ENCODE peak calls at places on chromosomes 13 and 19, in five cellular contexts. U is endothelial cell of umbilical vein, F is neural progenitor cell, B is fibroblast of lung, C is HepG2. I is an unnamed sample. For H3K79me2 and H3K9me3, the result is how much of the 10 kb centered on the place peaks cover.

GRCh38 chr19:29795461-29795860 is 16.3 kb upstream of the CCNE1 start:
- DNase-seq in U (no peak), F (no peak), B (no peak), C (no peak), I (no peak)

GRCh38 chr13:112880221-112880641 is 88.8 kb upstream of the MCF2L start:
- DNase-seq in F (no peak), C (no peak), U (no peak), B (no peak), I (no peak)

GRCh38 chr19:2253106-2254051 is 2.8 kb downstream of the JSRP1 start:
- DNase-seq in B (no peak), C (peak), U (no peak), F (peak), I (no peak)

GRCh38 chr13:100600461-100600860 is 11.9 kb upstream of the GGACT start:
- DNase-seq in B (no peak), U (no peak), C (no peak), F (no peak), I (no peak)

GRCh38 chr13:113741101-113741731 is 17.8 kb upstream of the TMEM255B start:
- DNase-seq in C (no peak), F (no peak), U (no peak), B (peak), I (no peak)

GRCh38 chr13:109789262-109789661 is 2.9 kb upstream of the IRS2 start:
- DNase-seq in F (no peak), B (no peak), U (no peak), C (no peak), I (no peak)

GRCh38 chr19:47492571-47493377 is 8.8 kb upstream of the KPTN start:
- DNase-seq in C (no peak), F (no peak), B (no peak), U (no peak), I (no peak)

GRCh38 chr13:78599911-78600310 is 3.4 kb downstream of the POU4F1 start:
- DNase-seq in U (no peak), F (no peak), B (no peak), C (no peak), I (no peak)

GRCh38 chr13:87122551-87122950 is 548.6 kb upstream of the SLITRK5 start:
- DNase-seq in C (no peak), B (peak), U (no peak), F (no peak), I (peak)

GRCh38 chr19:39937094-39937493 is 2.7 kb upstream of the FCGBP start:
- DNase-seq in U (no peak), B (no peak), F (no peak), C (no peak), I (no peak)

GRCh38 chr19:12720296-12720695 is 3.4 kb downstream of the TNPO2 start:
- DNase-seq in U (no peak), B (no peak), F (no peak), C (no peak), I (no peak)
- H3K79me2 ChIP-seq in U (half or more), B (half or more), F (half or more), C (half or more), I (half or more)

GRCh38 chr19:35219008-35219407 is 9.5 kb downstream of the FAM187B start:
- DNase-seq in B (no peak), C (no peak), U (no peak), F (no peak), I (no peak)
- H3K9me3 ChIP-seq in B (under half), C (under half), U (under half), F (under half), I (under half)

DNA sequence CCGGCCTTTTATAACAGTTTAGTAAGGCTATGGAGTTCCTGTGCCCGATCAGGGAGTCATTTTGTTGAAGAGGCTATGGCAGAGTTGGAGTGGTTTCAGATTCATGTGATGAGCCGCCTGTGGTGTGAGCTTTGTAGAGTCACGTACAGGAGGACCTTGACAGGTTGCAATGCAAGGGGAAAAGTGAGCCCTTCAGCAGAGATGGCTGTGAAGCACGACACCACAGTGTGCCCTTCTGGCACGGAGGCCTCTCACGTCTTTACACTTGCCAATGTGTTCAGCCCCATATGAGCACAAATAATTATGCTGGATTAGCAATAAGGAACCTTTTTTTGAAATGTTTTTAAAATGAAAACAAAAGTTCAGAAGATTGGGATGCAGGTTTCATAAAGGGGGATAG is 499.8 kb downstream of the LIG4 start:
- DNase-seq in U (no peak), B (no peak), C (no peak), F (no peak), I (no peak)
- H2AFZ ChIP-seq in U (no peak), B (no peak), C (no peak), F (no peak), I (no peak)

GRCh38 chr19:21824679-21825078 is 11.3 kb downstream of the ZNF43 start:
- DNase-seq in F (no peak), C (no peak), U (no peak), B (peak), I (no peak)
- H3K79me2 ChIP-seq in F (half or more), C (under half), U (under half), B (under half), I (under half)

I was measured in PC-3.